ENCODE peak calls at places on chromosomes 7 and 10, in four cellular contexts. S is GM12878, U is H1, A is HepG2. Y is an unnamed sample.

GRCh38 chr7:17369686-17370426 is 71.4 kb downstream of the AHR start:
- DNase-seq in S (no peak), U (no peak), A (peak), Y (no peak)

GRCh38 chr10:66799474-66799873 is 126.4 kb upstream of the LRRTM3 start:
- DNase-seq in S (no peak), U (no peak), A (no peak), Y (no peak)

GRCh38 chr10:72736176-72736795 is 44.3 kb downstream of the MCU start:
- DNase-seq in S (no peak), U (no peak), A (peak), Y (no peak)

GRCh38 chr7:98802088-98802780 is 67.6 kb downstream of the TMEM130 start:
- DNase-seq in S (peak), U (no peak), A (peak), Y (no peak)

GRCh38 chr10:121080324-121080807 is 229.2 kb downstream of the WDR11 start:
- DNase-seq in S (no peak), U (no peak), A (no peak), Y (no peak)

GRCh38 chr10:9010093-9010492 is 955.6 kb downstream of the GATA3 start:
- DNase-seq in S (no peak), U (no peak), A (no peak), Y (no peak)

GRCh38 chr7:73967832-73968295 is 60.1 kb upstream of the ELN start:
- DNase-seq in S (no peak), U (peak), A (no peak), Y (no peak)

GRCh38 chr7:115831371-115831770 is 199.2 kb downstream of the TFEC start:
- DNase-seq in S (no peak), U (no peak), A (no peak), Y (no peak)

GRCh38 chr10:112213836-112214235 is 30.3 kb upstream of the GPAM start:
- DNase-seq in S (no peak), U (no peak), A (no peak), Y (no peak)

DNA sequence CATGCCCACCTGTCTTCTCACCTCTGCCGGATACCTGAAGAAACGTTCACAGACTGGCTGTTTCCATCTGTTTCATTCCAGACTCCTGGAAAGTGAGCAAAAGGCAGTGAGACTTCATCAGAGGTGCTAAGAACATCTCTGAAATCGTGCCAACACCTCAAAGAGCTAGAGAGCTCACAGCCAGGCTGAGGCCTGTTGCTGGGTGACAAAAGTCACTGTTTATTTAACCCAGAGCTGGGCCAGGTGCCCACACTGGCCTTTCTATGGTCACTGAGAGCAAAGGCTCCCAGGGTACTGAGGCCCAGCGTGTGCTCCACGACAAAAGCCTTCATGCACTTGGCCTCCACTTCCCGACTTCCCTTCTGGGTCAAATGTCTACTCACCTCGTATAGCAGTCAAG is 3.7 kb upstream of the NANOS1 start:
- DNase-seq in S (no peak), U (peak), A (no peak), Y (no peak)
- TF ChIP-seq SUZ12 in S (no peak), U (no peak), A (no peak), Y (no peak)

DNA sequence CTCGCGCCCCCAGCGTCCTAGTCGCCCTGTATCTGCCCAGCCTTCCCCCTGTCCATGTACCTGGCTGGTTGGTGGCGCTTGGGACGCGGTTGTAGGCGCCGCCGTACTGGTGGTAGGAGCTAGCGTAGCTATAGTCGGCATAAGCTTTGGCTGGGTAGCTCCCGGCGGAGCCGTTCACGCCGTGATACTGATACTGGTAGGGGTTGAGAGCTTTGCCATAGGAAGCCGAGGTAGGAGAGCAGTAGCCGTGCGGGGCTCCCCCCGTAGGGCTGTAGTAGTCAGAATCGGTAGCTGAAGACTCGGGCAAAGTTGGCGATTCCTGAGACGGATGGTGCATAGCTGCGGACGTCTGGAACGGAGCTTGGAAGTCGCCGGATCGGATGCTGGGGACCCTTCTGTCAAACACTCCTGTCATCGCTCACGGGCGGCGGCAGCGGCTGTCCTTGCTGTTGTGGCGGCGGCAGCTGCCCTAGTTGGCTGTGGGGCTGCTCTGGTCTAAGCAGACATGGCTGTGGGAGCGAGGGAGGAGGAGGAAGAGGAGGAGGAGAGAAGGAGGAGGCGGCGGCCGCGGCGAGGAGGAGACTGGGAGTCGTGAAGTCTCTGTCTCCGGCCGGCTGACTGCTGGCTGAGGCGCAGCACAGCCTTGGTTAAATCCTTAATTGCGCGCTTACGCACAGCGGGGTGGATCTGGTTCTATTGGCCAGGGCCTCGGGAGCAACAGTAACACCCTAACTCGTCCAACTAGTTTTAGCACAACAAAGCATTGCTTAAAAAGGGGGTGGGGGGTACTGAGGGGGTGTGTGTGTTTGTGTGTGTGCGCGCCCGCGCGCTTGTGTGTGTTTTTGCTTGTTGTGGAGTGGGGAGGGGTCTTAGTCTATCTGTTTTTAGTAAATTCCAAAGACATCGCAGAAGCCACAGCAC is at the start of gene DLX5:
- DNase-seq in S (no peak), U (peak), A (peak), Y (no peak)
- H3K4me3 ChIP-seq in S (no peak), U (peak), A (peak), Y (peak)

GRCh38 chr7:1317654-1318450 is 85.2 kb downstream of the UNCX start:
- DNase-seq in S (no peak), U (no peak), A (no peak), Y (no peak)
- TF ChIP-seq SUZ12 in S (no peak), U (no peak), A (no peak), Y (no peak)

DNA sequence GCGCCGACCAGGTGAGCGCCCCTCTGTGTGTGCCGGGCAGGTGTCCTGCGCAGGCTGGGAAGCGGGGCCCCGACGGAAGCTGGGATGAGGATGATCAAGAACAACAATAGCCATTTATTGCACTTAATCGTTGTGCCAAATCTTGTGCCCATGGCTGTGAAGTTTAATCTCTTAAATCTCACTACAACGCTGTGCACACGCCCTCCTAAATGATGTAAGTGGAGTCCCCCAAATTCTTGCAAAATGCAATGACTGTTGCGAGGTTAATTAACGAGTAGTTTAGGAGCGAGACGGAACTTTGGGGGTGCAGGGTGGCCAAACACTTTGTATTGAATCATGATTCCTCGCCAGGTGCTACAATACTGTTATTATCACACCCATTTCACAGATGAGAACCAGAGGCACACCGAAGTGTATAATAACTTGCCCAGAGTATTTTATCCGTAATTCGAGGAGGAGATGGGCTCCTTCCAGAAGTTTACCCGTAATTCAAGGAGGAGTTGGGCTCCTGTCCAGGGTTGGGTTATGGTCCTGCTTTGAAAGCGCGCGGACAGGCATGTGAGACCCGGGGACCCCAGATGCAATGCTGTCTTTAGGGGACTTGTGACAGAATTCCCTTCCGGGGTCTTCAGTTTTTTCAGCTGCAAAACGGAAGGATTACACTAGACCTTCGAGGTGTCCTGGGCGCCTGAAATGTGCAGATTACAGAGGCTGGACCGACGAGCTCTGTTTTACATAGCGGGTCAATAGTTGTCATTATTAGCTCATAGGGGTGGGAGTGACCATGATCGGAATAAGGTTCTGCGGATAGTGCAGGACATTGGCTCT is 1.0 kb downstream of the FFAR4 start:
- DNase-seq in S (no peak), U (no peak), A (no peak), Y (no peak)
- H3K4me3 ChIP-seq in S (no peak), U (peak), A (no peak), Y (peak)